ENCODE peak calls at places on chromosome 18, in six cellular contexts. S, D, T, W, R and Z are unnamed samples.

GRCh38 chr18:1383465-1383864 is 478.8 kb downstream of the ADCYAP1 start:
- DNase-seq in T (no peak), W (peak; percentile 26), S (no peak), R (no peak), D (no peak), Z (no peak)

GRCh38 chr18:26579941-26580618 is 31.7 kb upstream of the KCTD1 start:
- DNase-seq in S (no peak), W (no peak), R (peak; percentile 68), D (no peak), T (no peak), Z (no peak)

GRCh38 chr18:41771971-41772370 is 183.1 kb upstream of the PIK3C3 start:
- DNase-seq in W (no peak), T (no peak), S (no peak), R (no peak), D (no peak), Z (no peak)

GRCh38 chr18:13232060-13232917 is 13.7 kb downstream of the LDLRAD4 start:
- DNase-seq in D (no peak), W (no peak), R (no peak), T (no peak), S (peak; percentile 42), Z (no peak)

GRCh38 chr18:49486617-49486958 is 446 bp downstream of the C18orf32 start:
- DNase-seq in S (no peak), R (no peak), D (no peak), T (no peak), W (no peak), Z (no peak)

GRCh38 chr18:48525671-48526070 is 13.2 kb upstream of the CTIF start:
- DNase-seq in W (no peak), R (no peak), D (no peak), S (no peak), T (no peak), Z (no peak)

GRCh38 chr18:37393945-37394609 is 171.5 kb downstream of the CELF4 start:
- DNase-seq in S (peak; percentile 91), R (peak; percentile 7), W (peak; percentile 91), D (no peak), T (peak; percentile 43), Z (peak; percentile 65)

GRCh38 chr18:55932675-55933074 is 344.7 kb upstream of the TCF4 start:
- DNase-seq in S (no peak), R (no peak), D (no peak), W (no peak), T (no peak), Z (no peak)

GRCh38 chr18:34608064-34608463 is 102.0 kb upstream of the DTNA start:
- DNase-seq in T (no peak), R (no peak), D (no peak), W (no peak), S (no peak), Z (no peak)

GRCh38 chr18:49006641-49007136 is 55.9 kb upstream of the SMAD7 start:
- DNase-seq in S (no peak), T (no peak), R (peak; percentile 79), D (no peak), W (no peak), Z (no peak)

GRCh38 chr18:57956495-57956894 is 87.5 kb upstream of the NEDD4L start:
- DNase-seq in T (no peak), R (no peak), D (no peak), W (no peak), S (no peak), Z (no peak)

GRCh38 chr18:43596106-43596712 is 318.9 kb upstream of the SYT4 start:
- DNase-seq in W (no peak), R (peak; percentile 2), D (no peak), T (no peak), S (no peak), Z (no peak)